ENCODE peak calls at places on chromosomes 6 and 20, in four cellular contexts. H is CD4-positive, CD25-positive, alpha-beta regulatory T cell; F is MM.1S; N is colonic mucosa. O is an unnamed sample. For H3K4me1, H3K36me3 and H3K27me3, the result is how much of the 10 kb centered on the place peaks cover.

GRCh38 chr20:1465470-1466210 is 1.0 kb downstream of the NSFL1C start:
- DNase-seq in F (no peak), N (no peak), H (no peak), O (no peak)

GRCh38 chr20:4875578-4876067 is 125.7 kb downstream of the SLC23A2 start:
- DNase-seq in N (no peak), H (no peak), F (no peak), O (no peak)

GRCh38 chr6:9240861-9241260 is 805.5 kb upstream of the SLC35B3 start:
- DNase-seq in N (no peak), F (no peak), H (no peak), O (no peak)

GRCh38 chr20:25750765-25751696 is 54.4 kb upstream of the ZNF337 start:
- DNase-seq in H (peak), F (peak), N (peak), O (no peak)

GRCh38 chr6:1395941-1396908 is 6.8 kb downstream of the FOXF2 start:
- DNase-seq in F (no peak), H (no peak), N (no peak), O (no peak)

GRCh38 chr6:52509281-52510212 is 67.3 kb downstream of the TRAM2 start:
- DNase-seq in F (no peak), N (no peak), H (no peak), O (no peak)

GRCh38 chr20:56373942-56374341 is 15.2 kb downstream of the FAM210B start:
- DNase-seq in N (no peak), F (no peak), H (peak), O (no peak)

GRCh38 chr6:33147807-33148666 is 44.2 kb downstream of the COL11A2 start:
- DNase-seq in H (peak), F (no peak), N (no peak), O (peak)

GRCh38 chr6:912871-913663 is 220.1 kb upstream of the EXOC2 start:
- DNase-seq in H (no peak), N (no peak), F (peak), O (no peak)

GRCh38 chr20:3818155-3819151 is 1.9 kb upstream of the AP5S1 start:
- DNase-seq in F (peak), H (peak), N (peak), O (peak)

GRCh38 chr20:49455691-49456090 is 26.8 kb downstream of the KCNB1 start:
- DNase-seq in N (no peak), H (no peak), F (no peak), O (no peak)

GRCh38 chr6:21593927-21594421 is 423 bp downstream of the SOX4 start:
- DNase-seq in H (peak), N (peak), F (peak), O (no peak)

GRCh38 chr6:28693033-28693750 is 167.5 kb downstream of the GPX5 start:
- DNase-seq in F (no peak), N (no peak), H (no peak), O (no peak)

GRCh38 chr6:161101517-161101916 is 109.9 kb downstream of the MAP3K4 start:
- DNase-seq in N (no peak), H (no peak), F (no peak), O (no peak)

GRCh38 chr6:56346958-56347357 is 99.6 kb upstream of the COL21A1 start:
- DNase-seq in F (no peak), H (no peak), N (no peak), O (no peak)

GRCh38 chr20:2387180-2387577 is 6.5 kb downstream of the TGM6 start:
- DNase-seq in H (peak), N (peak), F (peak), O (peak)

GRCh38 chr20:1328680-1329330 is at the start of gene SDCBP2:
- DNase-seq in H (no peak), F (no peak), N (peak), O (peak)

GRCh38 chr20:59042151-59042795 is at the start of gene PRELID3B:
- DNase-seq in F (no peak), H (no peak), N (peak), O (no peak)

GRCh38 chr6:27547157-27548075 is 74.5 kb upstream of the ZNF184 start:
- DNase-seq in H (peak), N (peak), F (no peak), O (peak)

GRCh38 chr6:137856138-137856898 is 10.7 kb upstream of the TNFAIP3 start:
- DNase-seq in F (no peak), N (no peak), H (no peak), O (no peak)

GRCh38 chr6:142926494-142927273 is 18.3 kb downstream of the HIVEP2 start:
- DNase-seq in F (peak), N (peak), H (peak), O (no peak)

GRCh38 chr20:22532598-22532997 is 51.8 kb downstream of the FOXA2 start:
- DNase-seq in H (no peak), N (no peak), F (no peak), O (no peak)

GRCh38 chr6:116159782-116160524 is 34.0 kb upstream of the COL10A1 start:
- DNase-seq in N (no peak), F (no peak), H (no peak), O (no peak)

GRCh38 chr20:35883341-35883777 is 70.9 kb downstream of the SCAND1 start:
- DNase-seq in N (no peak), H (no peak), F (no peak), O (no peak)

GRCh38 chr6:35494161-35494563 is 2.7 kb downstream of the TEAD3 start:
- DNase-seq in F (no peak), H (no peak), N (no peak), O (no peak)

GRCh38 chr20:40414843-40415615 is 274.0 kb downstream of the MAFB start:
- DNase-seq in H (no peak), N (peak), F (no peak), O (no peak)

GRCh38 chr6:105596284-105596755 is 193.4 kb upstream of the PREP start:
- DNase-seq in F (no peak), H (no peak), N (no peak), O (peak)

GRCh38 chr6:54070025-54070424 is 41.2 kb upstream of the MLIP start:
- DNase-seq in H (no peak), F (no peak), N (no peak), O (no peak)

GRCh38 chr6:4728949-4729348 is 47.3 kb upstream of the CDYL start:
- DNase-seq in F (no peak), N (no peak), H (no peak), O (no peak)

GRCh38 chr6:99603421-99604160 is 3.0 kb upstream of the PRDM13 start:
- DNase-seq in N (no peak), H (no peak), F (no peak), O (peak)

GRCh38 chr6:87944541-87944954 is 103.1 kb upstream of the SPACA1 start:
- DNase-seq in H (no peak), F (no peak), N (no peak), O (no peak)

GRCh38 chr6:47175656-47176055 is 133.5 kb upstream of the ADGRF1 start:
- DNase-seq in N (no peak), F (no peak), H (no peak), O (no peak)

GRCh38 chr6:1872649-1873131 is 263.0 kb downstream of the FOXC1 start:
- DNase-seq in N (no peak), F (no peak), H (no peak), O (no peak)

GRCh38 chr6:26196846-26197683 is 109.8 kb downstream of the HFE start:
- DNase-seq in H (peak), F (peak), N (peak), O (peak)

GRCh38 chr6:13671742-13672141 is 39.9 kb downstream of the RANBP9 start:
- DNase-seq in H (no peak), N (no peak), F (no peak), O (no peak)

GRCh38 chr6:13924949-13925881 is at the start of gene RNF182:
- DNase-seq in F (no peak), N (peak), H (peak), O (peak)

DNA sequence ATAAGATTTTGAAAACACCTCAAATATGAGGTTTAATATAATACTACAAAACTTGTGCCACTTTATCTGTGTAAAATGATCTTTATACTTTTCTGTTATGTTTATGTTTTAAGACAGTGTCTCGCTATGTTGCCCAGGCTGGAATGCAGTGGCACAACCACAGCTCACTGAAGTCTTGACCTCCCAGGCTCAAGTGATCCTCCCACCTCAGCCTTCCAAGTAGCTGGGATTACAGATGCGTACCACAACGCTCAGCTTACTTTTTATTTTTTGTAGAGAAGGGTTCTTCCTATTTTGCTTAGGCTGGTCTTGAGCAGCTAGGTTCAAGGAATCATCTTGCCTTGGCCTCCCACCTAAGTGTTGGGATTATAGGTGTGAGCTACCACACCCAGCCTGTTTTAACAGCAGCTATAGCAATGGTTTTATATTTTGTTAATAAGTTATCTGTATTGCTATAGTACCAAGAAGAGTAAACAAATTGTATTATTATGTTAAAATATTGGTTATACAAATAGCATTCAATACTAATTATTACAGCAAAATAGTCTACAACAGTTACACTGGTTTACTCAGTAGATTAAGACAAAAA is 8.2 kb downstream of the TAB2 start:
- DNase-seq in H (peak), N (no peak), F (no peak), O (no peak)
- H3K4me1 ChIP-seq in H (half or more), N (under half), F (under half), O (under half)

DNA sequence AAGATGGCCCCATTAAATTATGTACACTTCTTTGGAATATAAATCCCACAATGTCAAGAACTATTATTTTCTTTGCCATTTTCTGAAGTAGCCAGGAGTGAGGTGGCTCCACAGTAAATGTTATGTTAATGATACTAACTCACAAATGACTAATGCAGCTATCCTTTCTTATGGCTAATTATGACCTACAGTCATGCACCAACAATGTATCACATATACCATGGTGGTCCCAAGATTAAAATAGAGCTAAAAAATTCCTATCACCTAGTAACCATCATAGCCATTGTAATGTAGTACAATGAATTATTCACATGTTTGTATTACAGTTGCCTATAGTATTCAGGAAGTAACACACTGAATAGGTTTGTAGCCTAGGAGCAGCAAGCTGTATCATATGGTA is 15.4 kb downstream of the ECHDC1 start:
- DNase-seq in N (no peak), F (no peak), H (no peak), O (no peak)
- H3K36me3 ChIP-seq in N (under half), F (under half), H (under half), O (under half)

GRCh38 chr6:6006428-6007310 is at the start of gene NRN1:
- DNase-seq in N (no peak), F (peak), H (no peak), O (peak)
- H3K27me3 ChIP-seq in N (half or more), F (under half), H (half or more), O (under half)

DNA sequence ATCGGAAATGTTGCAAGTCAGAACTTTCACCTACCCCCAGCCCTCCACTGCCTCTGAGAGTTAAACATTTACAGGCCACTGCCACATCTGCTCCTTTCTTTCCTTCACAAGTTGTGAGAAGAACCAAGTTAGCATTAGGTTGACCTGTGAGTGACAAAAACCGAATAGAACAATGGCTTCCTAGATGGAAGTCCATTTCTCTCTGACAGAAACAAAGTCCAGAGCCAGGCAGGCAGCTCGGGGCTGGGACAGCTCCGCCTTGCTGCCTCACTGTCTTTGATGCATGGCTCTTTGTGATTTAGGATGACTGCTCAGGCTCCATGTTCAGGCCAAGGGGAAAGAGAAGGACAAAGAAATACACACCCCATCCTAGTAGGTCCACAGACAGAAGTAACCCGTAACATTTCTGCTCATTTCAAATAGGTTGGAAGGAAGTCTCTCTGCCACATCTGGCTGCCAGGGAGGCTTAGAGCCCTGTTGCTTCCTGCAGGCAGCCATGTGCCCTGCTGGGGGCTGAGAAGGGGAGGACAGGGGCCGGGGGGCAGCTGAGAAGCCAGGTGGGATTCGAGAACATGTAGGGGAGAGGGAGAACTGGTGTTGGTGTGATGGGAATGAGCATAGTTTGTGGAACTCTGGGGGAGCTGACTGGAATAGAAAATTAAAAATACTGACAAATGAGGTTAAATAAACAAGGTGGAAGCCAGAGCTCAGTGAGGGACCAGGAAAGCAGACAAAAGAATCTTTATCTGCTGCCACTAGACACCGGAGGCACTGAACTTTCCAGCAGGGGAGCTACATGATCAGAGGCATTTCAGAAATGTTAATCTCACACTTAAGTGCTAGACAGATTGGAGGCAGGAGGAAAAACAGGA is 19.5 kb upstream of the IER3 start:
- DNase-seq in H (no peak), F (no peak), N (no peak), O (peak)
- H3K4me1 ChIP-seq in H (under half), F (under half), N (under half), O (under half)

GRCh38 chr6:15507221-15507620 is 155.6 kb downstream of the DTNBP1 start:
- DNase-seq in F (no peak), H (no peak), N (no peak), O (no peak)
- H3K36me3 ChIP-seq in F (under half), H (half or more), N (under half), O (under half)

GRCh38 chr6:166307082-166307980 is 861 bp downstream of the PRR18 start:
- DNase-seq in F (no peak), H (peak), N (no peak), O (no peak)
- H3K27me3 ChIP-seq in F (under half), H (under half), N (under half), O (under half)

DNA sequence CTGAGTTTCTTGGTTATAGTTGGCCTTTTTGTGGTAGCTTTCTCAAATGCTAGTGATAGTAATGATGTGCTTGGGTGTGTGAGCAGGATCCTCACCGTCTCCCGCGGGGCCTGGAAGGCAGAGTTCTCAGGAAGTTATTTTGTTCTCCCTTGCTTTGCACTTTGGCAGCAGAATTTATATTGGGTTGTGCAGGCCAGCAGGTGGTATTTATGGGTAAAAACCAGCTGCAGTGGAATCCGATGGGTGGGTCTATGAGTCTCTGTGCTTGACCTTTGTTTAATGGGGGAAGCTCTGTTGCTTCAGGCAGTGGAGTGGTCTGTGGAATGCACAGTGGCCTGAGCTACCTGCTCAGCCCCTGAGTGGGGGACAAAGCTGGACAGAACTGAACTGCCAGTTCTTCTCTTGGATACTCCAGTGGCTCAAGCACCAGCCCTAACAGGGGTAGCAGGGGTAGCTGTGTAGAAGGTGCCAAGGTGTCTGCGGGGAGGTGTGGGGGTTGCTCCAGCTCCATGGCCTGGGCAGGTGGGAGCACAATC is 27.3 kb downstream of the IGF2R start:
- DNase-seq in N (no peak), H (no peak), F (no peak), O (no peak)
- H3K4me1 ChIP-seq in N (under half), H (under half), F (under half), O (under half)